ENCODE peak calls at places on chromosome 1, in ten cellular contexts. J is fibroblast of mammary gland; G is AG08395; R is stimulated activated CD4-positive, alpha-beta T cell treated with anti-CD3 and anti-CD28 coated beads, Interleukin-15, amount 100 ng/mL, for 1 hour; O is activated CD4-positive, alpha-beta T cell treated with anti-CD3 and anti-CD28 coated beads, Interleukin-2, amount 50 U/mL, for 4 hours; X is stimulated activated CD8-positive, alpha-beta memory T cell treated with anti-CD3 and anti-CD28 coated beads, Interleukin-4, amount 100 ng/mL, for 24 hours; Y is activated CD8-positive, alpha-beta memory T cell treated with anti-CD3 and anti-CD28 coated beads for 1 hour; K is transverse colon; I is Kasumi-1; E is ecto neural progenitor cell. S is an unnamed sample.

GRCh38 chr1:100847481-100847880 is 47.2 kb downstream of the EXTL2 start:
- DNase-seq in X (no peak), K (no peak), J (peak), Y (no peak), I (no peak), O (no peak), R (no peak), E (no peak), G (no peak), S (no peak)

GRCh38 chr1:220906561-220907334 is 27.5 kb downstream of the HLX start:
- DNase-seq in E (no peak), R (no peak), J (no peak), K (no peak), O (no peak), X (no peak), G (peak), I (no peak), Y (no peak), S (no peak)

GRCh38 chr1:90607736-90608135 is 109.4 kb downstream of the BARHL2 start:
- DNase-seq in X (no peak), E (no peak), K (no peak), I (no peak), J (no peak), R (no peak), O (no peak), G (no peak), Y (no peak), S (no peak)

GRCh38 chr1:85321237-85321964 is 45.0 kb upstream of the BCL10 start:
- DNase-seq in E (no peak), J (peak), K (no peak), X (no peak), R (no peak), G (peak), Y (no peak), O (no peak), I (no peak), S (peak)

GRCh38 chr1:215276582-215276981 is 194.0 kb downstream of the KCNK2 start:
- DNase-seq in J (peak), R (no peak), G (no peak), E (no peak), K (no peak), O (no peak), I (no peak), Y (no peak), X (no peak), S (no peak)

GRCh38 chr1:48205547-48205946 is 17.0 kb upstream of the SLC5A9 start:
- DNase-seq in O (no peak), J (peak), I (no peak), R (no peak), K (no peak), Y (no peak), G (no peak), X (no peak), E (no peak), S (no peak)

GRCh38 chr1:205921559-205921887 is 21.7 kb downstream of the SLC26A9 start:
- DNase-seq in G (no peak), K (no peak), X (no peak), O (no peak), R (no peak), I (no peak), Y (no peak), J (no peak), E (no peak), S (no peak)

GRCh38 chr1:213973129-213973528 is 14.6 kb upstream of the PROX1 start:
- DNase-seq in Y (no peak), I (no peak), G (no peak), J (no peak), K (no peak), E (no peak), R (no peak), O (no peak), X (no peak), S (no peak)

GRCh38 chr1:44012411-44012810 is 18.9 kb downstream of the SLC6A9 start:
- DNase-seq in I (no peak), J (no peak), Y (no peak), O (no peak), X (no peak), K (peak), E (no peak), G (no peak), R (no peak), S (no peak)

GRCh38 chr1:56389813-56390539 is 189.4 kb downstream of the PLPP3 start:
- DNase-seq in Y (no peak), E (no peak), I (no peak), G (no peak), J (no peak), K (no peak), X (no peak), O (no peak), R (no peak), S (no peak)

GRCh38 chr1:163709636-163710035 is 387.9 kb downstream of the NUF2 start:
- DNase-seq in E (no peak), G (peak), R (no peak), Y (no peak), O (no peak), J (peak), I (no peak), K (no peak), X (no peak), S (no peak)

GRCh38 chr1:12604114-12604874 is 13.7 kb downstream of the DHRS3 start:
- DNase-seq in I (peak), G (peak), J (peak), X (peak), Y (no peak), K (peak), R (no peak), E (no peak), O (peak), S (peak)

GRCh38 chr1:88802950-88803349 is 88.4 kb downstream of the GTF2B start:
- DNase-seq in G (peak), R (no peak), Y (no peak), O (no peak), J (peak), I (no peak), X (no peak), K (no peak), E (no peak), S (peak)

GRCh38 chr1:247118946-247119446 is 14.8 kb upstream of the ZNF669 start:
- DNase-seq in J (peak), K (no peak), E (no peak), I (peak), X (no peak), R (no peak), O (peak), G (peak), Y (no peak), S (no peak)

GRCh38 chr1:189764391-189765320 is 713.0 kb downstream of the BRINP3 start:
- DNase-seq in G (no peak), K (no peak), X (no peak), E (no peak), R (no peak), J (no peak), O (no peak), Y (no peak), I (no peak), S (no peak)

GRCh38 chr1:230463326-230463725 is 37.2 kb upstream of the PGBD5 start:
- DNase-seq in X (no peak), G (no peak), K (no peak), I (no peak), Y (no peak), O (no peak), E (no peak), R (no peak), J (no peak), S (no peak)

GRCh38 chr1:185490924-185491323 is 173.9 kb upstream of the IVNS1ABP start:
- DNase-seq in J (no peak), G (no peak), I (no peak), Y (no peak), R (no peak), O (no peak), X (no peak), E (no peak), K (no peak), S (no peak)

GRCh38 chr1:40344597-40344996 is 27.5 kb upstream of the COL9A2 start:
- DNase-seq in R (no peak), I (peak), G (peak), Y (no peak), J (peak), X (no peak), O (peak), K (peak), E (no peak), S (peak)

GRCh38 chr1:222090103-222090502 is 348.2 kb upstream of the DUSP10 start:
- DNase-seq in J (peak), R (no peak), X (no peak), K (no peak), E (no peak), Y (no peak), G (peak), I (no peak), O (no peak), S (no peak)

GRCh38 chr1:54982739-54983138 is 2.3 kb downstream of the TMEM61 start:
- DNase-seq in G (no peak), K (no peak), X (no peak), E (no peak), I (no peak), R (no peak), O (no peak), Y (no peak), J (no peak), S (no peak)

GRCh38 chr1:17189632-17190525 is 15.0 kb upstream of the PADI1 start:
- DNase-seq in R (no peak), J (peak), Y (no peak), E (peak), I (no peak), K (no peak), X (no peak), G (peak), O (no peak), S (peak)

GRCh38 chr1:223825767-223826461 is 19.8 kb downstream of the TP53BP2 start:
- DNase-seq in J (no peak), O (no peak), X (no peak), E (no peak), K (no peak), Y (no peak), R (no peak), G (no peak), I (peak), S (no peak)

GRCh38 chr1:93908394-93909145 is 660 bp downstream of the GCLM start:
- DNase-seq in R (peak), J (no peak), G (peak), K (peak), Y (no peak), E (no peak), O (peak), X (peak), I (no peak), S (no peak)

GRCh38 chr1:217881131-217881543 is 250.0 kb downstream of the SPATA17 start:
- DNase-seq in J (peak), O (no peak), X (no peak), G (no peak), E (no peak), Y (no peak), R (no peak), K (no peak), I (no peak), S (peak)

GRCh38 chr1:23522244-23523013 is 8.6 kb downstream of the E2F2 start:
- DNase-seq in J (peak), O (no peak), R (no peak), X (no peak), I (no peak), K (no peak), G (no peak), Y (no peak), E (no peak), S (no peak)

GRCh38 chr1:212828395-212828794 is 19.1 kb downstream of the SPATA45 start:
- DNase-seq in I (no peak), Y (no peak), K (no peak), G (no peak), E (no peak), X (no peak), R (no peak), J (no peak), O (no peak), S (no peak)

GRCh38 chr1:5297199-5297877 is 642.9 kb downstream of the AJAP1 start:
- DNase-seq in O (no peak), K (no peak), J (no peak), G (no peak), Y (no peak), X (no peak), E (no peak), R (no peak), I (no peak), S (no peak)

GRCh38 chr1:5744911-5745431 is 247.3 kb downstream of the NPHP4 start:
- DNase-seq in E (no peak), G (peak), O (no peak), Y (no peak), J (no peak), R (no peak), X (no peak), K (no peak), I (no peak), S (no peak)

GRCh38 chr1:184696403-184696802 is 58.3 kb downstream of the EDEM3 start:
- DNase-seq in X (no peak), K (no peak), R (no peak), I (no peak), J (no peak), O (no peak), Y (no peak), G (no peak), E (no peak), S (no peak)

GRCh38 chr1:41816061-41816460 is 102.7 kb downstream of the HIVEP3 start:
- DNase-seq in Y (no peak), R (no peak), O (no peak), J (no peak), G (no peak), X (no peak), K (no peak), I (no peak), E (no peak), S (no peak)

GRCh38 chr1:14732726-14733052 is 134.2 kb downstream of the KAZN start:
- DNase-seq in O (no peak), J (no peak), I (no peak), R (no peak), E (no peak), K (no peak), Y (no peak), G (no peak), X (no peak), S (no peak)